ENCODE peak calls at places on chromosomes 3 and 15, in six cellular contexts. H is amniotic stem cell; U is NCI-H1092; Q is PC-3; B is germinal center; X is stimulated activated CD8-positive, alpha-beta memory T cell treated with anti-CD3 and anti-CD28 coated beads, Interleukin-15, amount 100 ng/mL, for 24 hours. G is an unnamed sample.

GRCh38 chr3:132404276-132404675 is 13.0 kb upstream of the DNAJC13 start:
- DNase-seq in H (no peak), U (no peak), Q (no peak), B (no peak), X (no peak), G (no peak)

GRCh38 chr3:29827756-29828155 is 546.9 kb downstream of the RBMS3 start:
- DNase-seq in H (no peak), U (no peak), Q (no peak), B (no peak), X (no peak), G (no peak)

GRCh38 chr3:31369637-31370036 is 163.1 kb upstream of the STT3B start:
- DNase-seq in H (no peak), U (no peak), Q (peak; percentile 16), B (no peak), X (no peak), G (no peak)

GRCh38 chr3:158683216-158683975 is 10.9 kb upstream of the LXN start:
- DNase-seq in H (no peak), U (no peak), Q (peak; percentile 14), B (no peak), X (no peak), G (no peak)

GRCh38 chr3:115814778-115815380 is 191.6 kb downstream of the GAP43 start:
- DNase-seq in H (peak; percentile 15), U (peak; percentile 54), Q (peak; percentile 94), B (peak; percentile 55), X (peak; percentile 42), G (no peak)

GRCh38 chr15:78739996-78740903 is 71.0 kb downstream of the ADAMTS7 start:
- DNase-seq in H (no peak), U (no peak), Q (peak; percentile 66), B (peak; percentile 24), X (no peak), G (peak; percentile 65)

GRCh38 chr3:127740136-127740915 is 67.6 kb downstream of the ABTB1 start:
- DNase-seq in H (no peak), U (no peak), Q (no peak), B (no peak), X (no peak), G (no peak)

GRCh38 chr3:126373682-126374601 is 16.7 kb upstream of the KLF15 start:
- DNase-seq in H (no peak), U (no peak), Q (no peak), B (no peak), X (no peak), G (no peak)

GRCh38 chr3:36823806-36824205 is 59.5 kb upstream of the DCLK3 start:
- DNase-seq in H (no peak), U (no peak), Q (no peak), B (no peak), X (no peak), G (no peak)

GRCh38 chr3:169148448-169149348 is 514.8 kb downstream of the MECOM start:
- DNase-seq in H (no peak), U (no peak), Q (peak; percentile 31), B (no peak), X (no peak), G (no peak)